ENCODE peak calls at places on chromosomes 11 and 22, in five cellular contexts. One of them, this sample, is unnamed. For H3K27me3, the result is how much of the 10 kb centered on the place peaks cover.

GRCh38 chr11:31810779-31811647 is at the start of gene PAX6:
- DNase-seq in H9: peak
- DNase-seq in mesendoderm: peak
- DNase-seq in IMR-90: peak
- DNase-seq in effector memory CD4-positive, alpha-beta T cell: peak
- DNase-seq in this sample: peak

GRCh38 chr22:27720860-27721259 is 80.7 kb downstream of the MN1 start:
- DNase-seq in IMR-90: no peak
- DNase-seq in mesendoderm: no peak
- DNase-seq in H9: no peak
- DNase-seq in effector memory CD4-positive, alpha-beta T cell: no peak
- DNase-seq in this sample: peak

GRCh38 chr22:46674906-46675305 is 54.7 kb downstream of the GRAMD4 start:
- DNase-seq in mesendoderm: no peak
- DNase-seq in effector memory CD4-positive, alpha-beta T cell: no peak
- DNase-seq in H9: no peak
- DNase-seq in IMR-90: no peak
- DNase-seq in this sample: no peak

GRCh38 chr11:78351193-78351592 is 66.4 kb downstream of the GAB2 start:
- DNase-seq in H9: no peak
- DNase-seq in IMR-90: no peak
- DNase-seq in effector memory CD4-positive, alpha-beta T cell: no peak
- DNase-seq in mesendoderm: no peak
- DNase-seq in this sample: no peak

GRCh38 chr22:45562537-45563361 is 60.1 kb downstream of the FBLN1 start:
- DNase-seq in effector memory CD4-positive, alpha-beta T cell: no peak
- DNase-seq in IMR-90: no peak
- DNase-seq in H9: no peak
- DNase-seq in mesendoderm: no peak
- DNase-seq in this sample: no peak

GRCh38 chr11:32348502-32348901 is 86.8 kb downstream of the WT1 start:
- DNase-seq in H9: no peak
- DNase-seq in IMR-90: no peak
- DNase-seq in mesendoderm: no peak
- DNase-seq in effector memory CD4-positive, alpha-beta T cell: no peak
- DNase-seq in this sample: no peak

GRCh38 chr11:77189588-77190210 is 61.7 kb downstream of the MYO7A start:
- DNase-seq in IMR-90: no peak
- DNase-seq in effector memory CD4-positive, alpha-beta T cell: no peak
- DNase-seq in H9: no peak
- DNase-seq in mesendoderm: no peak
- DNase-seq in this sample: no peak

GRCh38 chr22:45170001-45170466 is 6.3 kb downstream of the NUP50 start:
- DNase-seq in H9: no peak
- DNase-seq in effector memory CD4-positive, alpha-beta T cell: no peak
- DNase-seq in mesendoderm: peak
- DNase-seq in IMR-90: peak
- DNase-seq in this sample: no peak

GRCh38 chr11:71251159-71251721 is 1.1 kb downstream of the SHANK2 start:
- DNase-seq in mesendoderm: no peak
- DNase-seq in H9: peak
- DNase-seq in effector memory CD4-positive, alpha-beta T cell: no peak
- DNase-seq in IMR-90: no peak
- DNase-seq in this sample: peak

GRCh38 chr11:113562981-113563461 is 87.8 kb upstream of the DRD2 start:
- DNase-seq in IMR-90: no peak
- DNase-seq in effector memory CD4-positive, alpha-beta T cell: no peak
- DNase-seq in mesendoderm: peak
- DNase-seq in H9: no peak
- DNase-seq in this sample: peak

GRCh38 chr11:34425863-34426262 is 12.9 kb upstream of the CAT start:
- DNase-seq in effector memory CD4-positive, alpha-beta T cell: no peak
- DNase-seq in mesendoderm: no peak
- DNase-seq in H9: no peak
- DNase-seq in IMR-90: no peak
- DNase-seq in this sample: no peak

GRCh38 chr22:40547729-40548143 is 88.8 kb downstream of the MRTFA start:
- DNase-seq in effector memory CD4-positive, alpha-beta T cell: no peak
- DNase-seq in H9: no peak
- DNase-seq in IMR-90: peak
- DNase-seq in mesendoderm: peak
- DNase-seq in this sample: no peak

GRCh38 chr11:34665077-34665835 is 44.4 kb downstream of the EHF start:
- DNase-seq in IMR-90: no peak
- DNase-seq in H9: no peak
- DNase-seq in mesendoderm: no peak
- DNase-seq in effector memory CD4-positive, alpha-beta T cell: no peak
- DNase-seq in this sample: no peak

GRCh38 chr11:82765466-82766034 is 31.9 kb upstream of the FAM181B start:
- DNase-seq in H9: no peak
- DNase-seq in effector memory CD4-positive, alpha-beta T cell: no peak
- DNase-seq in mesendoderm: no peak
- DNase-seq in IMR-90: no peak
- DNase-seq in this sample: no peak

GRCh38 chr22:25027052-25027525 is 74.6 kb downstream of the KIAA1671 start:
- DNase-seq in mesendoderm: no peak
- DNase-seq in IMR-90: no peak
- DNase-seq in effector memory CD4-positive, alpha-beta T cell: no peak
- DNase-seq in H9: no peak
- DNase-seq in this sample: no peak

GRCh38 chr11:2892215-2893020 is 6.8 kb upstream of the CDKN1C start:
- DNase-seq in H9: peak
- DNase-seq in IMR-90: peak
- DNase-seq in effector memory CD4-positive, alpha-beta T cell: peak
- DNase-seq in mesendoderm: peak
- DNase-seq in this sample: peak

GRCh38 chr11:112863304-112863703 is 97.9 kb upstream of the NCAM1 start:
- DNase-seq in H9: no peak
- DNase-seq in effector memory CD4-positive, alpha-beta T cell: no peak
- DNase-seq in mesendoderm: no peak
- DNase-seq in IMR-90: no peak
- DNase-seq in this sample: no peak

GRCh38 chr22:38873469-38874411 is 1.7 kb upstream of the CBX6 start:
- DNase-seq in mesendoderm: peak
- DNase-seq in IMR-90: no peak
- DNase-seq in effector memory CD4-positive, alpha-beta T cell: no peak
- DNase-seq in H9: no peak
- DNase-seq in this sample: no peak

GRCh38 chr11:28606930-28607329 is 498.7 kb downstream of the METTL15 start:
- DNase-seq in IMR-90: no peak
- DNase-seq in effector memory CD4-positive, alpha-beta T cell: no peak
- DNase-seq in H9: peak
- DNase-seq in mesendoderm: peak
- DNase-seq in this sample: peak

GRCh38 chr11:135009125-135009524 is 597.1 kb upstream of the B3GAT1 start:
- DNase-seq in H9: no peak
- DNase-seq in mesendoderm: no peak
- DNase-seq in IMR-90: no peak
- DNase-seq in effector memory CD4-positive, alpha-beta T cell: no peak
- DNase-seq in this sample: no peak

GRCh38 chr11:10298342-10298741 is 4.3 kb upstream of the SBF2 start:
- DNase-seq in mesendoderm: no peak
- DNase-seq in H9: no peak
- DNase-seq in IMR-90: peak
- DNase-seq in effector memory CD4-positive, alpha-beta T cell: peak
- DNase-seq in this sample: no peak

GRCh38 chr22:19036523-19037273 is 85.5 kb downstream of the DGCR2 start:
- DNase-seq in IMR-90: peak
- DNase-seq in mesendoderm: peak
- DNase-seq in H9: peak
- DNase-seq in effector memory CD4-positive, alpha-beta T cell: no peak
- DNase-seq in this sample: no peak

GRCh38 chr22:41910050-41910598 is 4.8 kb downstream of the SHISA8 start:
- DNase-seq in effector memory CD4-positive, alpha-beta T cell: no peak
- DNase-seq in H9: peak
- DNase-seq in IMR-90: no peak
- DNase-seq in mesendoderm: peak
- DNase-seq in this sample: no peak

GRCh38 chr22:41912338-41913039 is 2.4 kb downstream of the SHISA8 start:
- DNase-seq in mesendoderm: no peak
- DNase-seq in effector memory CD4-positive, alpha-beta T cell: no peak
- DNase-seq in IMR-90: no peak
- DNase-seq in H9: peak
- DNase-seq in this sample: no peak

GRCh38 chr22:41909290-41910049 is 5.4 kb downstream of the SHISA8 start:
- DNase-seq in effector memory CD4-positive, alpha-beta T cell: no peak
- DNase-seq in mesendoderm: no peak
- DNase-seq in IMR-90: no peak
- DNase-seq in H9: peak
- DNase-seq in this sample: no peak

GRCh38 chr22:41911292-41911611 is 3.6 kb downstream of the SHISA8 start:
- DNase-seq in H9: peak
- DNase-seq in mesendoderm: no peak
- DNase-seq in effector memory CD4-positive, alpha-beta T cell: no peak
- DNase-seq in IMR-90: no peak
- DNase-seq in this sample: no peak

GRCh38 chr22:41910599-41911291 is 4.1 kb downstream of the SHISA8 start:
- DNase-seq in effector memory CD4-positive, alpha-beta T cell: no peak
- DNase-seq in IMR-90: no peak
- DNase-seq in mesendoderm: no peak
- DNase-seq in H9: no peak
- DNase-seq in this sample: no peak
- H3K27me3 ChIP-seq in effector memory CD4-positive, alpha-beta T cell: half or more
- H3K27me3 ChIP-seq in IMR-90: half or more
- H3K27me3 ChIP-seq in mesendoderm: half or more
- H3K27me3 ChIP-seq in H9: under half
- H3K27me3 ChIP-seq in this sample: under half

GRCh38 chr11:61008971-61009370 is 37.5 kb downstream of the CD6 start:
- DNase-seq in effector memory CD4-positive, alpha-beta T cell: no peak
- DNase-seq in H9: no peak
- DNase-seq in IMR-90: no peak
- DNase-seq in mesendoderm: no peak
- DNase-seq in this sample: no peak
- H3K27me3 ChIP-seq in effector memory CD4-positive, alpha-beta T cell: under half
- H3K27me3 ChIP-seq in H9: half or more
- H3K27me3 ChIP-seq in IMR-90: half or more
- H3K27me3 ChIP-seq in mesendoderm: under half
- H3K27me3 ChIP-seq in this sample: under half

GRCh38 chr11:108945341-108945740 is 280.5 kb downstream of the DDX10 start:
- DNase-seq in effector memory CD4-positive, alpha-beta T cell: no peak
- DNase-seq in H9: no peak
- DNase-seq in mesendoderm: no peak
- DNase-seq in IMR-90: no peak
- DNase-seq in this sample: no peak
- H3K27me3 ChIP-seq in effector memory CD4-positive, alpha-beta T cell: under half
- H3K27me3 ChIP-seq in H9: under half
- H3K27me3 ChIP-seq in mesendoderm: under half
- H3K27me3 ChIP-seq in IMR-90: under half
- H3K27me3 ChIP-seq in this sample: under half

DNA sequence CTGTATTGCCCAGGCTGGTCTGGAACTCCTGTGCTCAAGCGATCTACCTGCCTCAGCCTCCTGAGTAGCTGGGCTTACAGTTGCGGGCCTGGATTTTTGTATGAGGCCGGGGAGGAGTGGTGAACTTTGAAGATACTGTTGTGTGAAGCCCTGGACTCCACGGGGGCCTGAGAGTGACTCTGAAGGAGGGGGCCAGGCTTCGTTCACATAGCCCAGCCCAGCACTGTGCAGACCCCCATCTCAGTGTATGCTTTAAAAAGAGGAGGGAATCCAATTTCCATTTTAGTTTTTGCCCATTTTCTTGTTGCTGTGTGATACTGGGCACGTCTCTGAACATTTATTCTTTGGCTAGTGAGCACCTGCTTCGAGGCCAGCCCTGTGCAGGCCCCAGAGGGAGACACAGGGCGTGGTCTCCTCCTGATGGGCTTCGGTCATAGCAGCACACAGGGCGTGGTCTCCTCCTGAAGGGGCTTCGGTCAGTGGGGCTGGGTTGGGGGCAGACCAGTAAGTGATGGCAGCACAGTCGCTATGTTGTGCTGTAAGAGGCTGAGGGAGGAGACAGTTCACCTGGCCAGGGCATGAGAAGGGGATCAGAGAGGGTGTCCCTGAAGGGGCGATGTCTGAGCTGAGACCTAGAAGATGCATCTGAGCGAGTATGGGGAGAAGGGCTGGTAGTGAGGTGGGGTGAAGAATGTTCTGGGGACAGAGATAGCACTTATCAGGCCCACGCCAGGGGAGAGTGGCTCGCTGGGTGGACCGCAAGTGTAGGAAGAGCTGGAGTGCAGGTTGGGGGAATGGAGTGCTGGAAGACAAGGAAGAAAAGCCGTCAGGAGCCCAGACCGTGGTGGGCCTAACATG is 14.0 kb downstream of the SAMM50 start:
- DNase-seq in IMR-90: no peak
- DNase-seq in mesendoderm: no peak
- DNase-seq in H9: no peak
- DNase-seq in effector memory CD4-positive, alpha-beta T cell: no peak
- DNase-seq in this sample: no peak
- H3K27me3 ChIP-seq in IMR-90: under half
- H3K27me3 ChIP-seq in mesendoderm: under half
- H3K27me3 ChIP-seq in H9: under half
- H3K27me3 ChIP-seq in effector memory CD4-positive, alpha-beta T cell: under half
- H3K27me3 ChIP-seq in this sample: under half

GRCh38 chr11:63492441-63492840 is 1.5 kb upstream of the PLAAT5 start:
- DNase-seq in mesendoderm: no peak
- DNase-seq in effector memory CD4-positive, alpha-beta T cell: no peak
- DNase-seq in IMR-90: no peak
- DNase-seq in H9: no peak
- DNase-seq in this sample: no peak

GRCh38 chr11:63490551-63491239 is at the start of gene PLAAT5:
- DNase-seq in H9: peak
- DNase-seq in mesendoderm: peak
- DNase-seq in effector memory CD4-positive, alpha-beta T cell: no peak
- DNase-seq in IMR-90: no peak
- DNase-seq in this sample: no peak

GRCh38 chr11:63491240-63491587 is 247 bp upstream of the PLAAT5 start:
- DNase-seq in effector memory CD4-positive, alpha-beta T cell: no peak
- DNase-seq in H9: no peak
- DNase-seq in mesendoderm: peak
- DNase-seq in IMR-90: no peak
- DNase-seq in this sample: no peak

GRCh38 chr11:63493127-63493526 is 2.2 kb upstream of the PLAAT5 start:
- DNase-seq in IMR-90: no peak
- DNase-seq in mesendoderm: no peak
- DNase-seq in H9: no peak
- DNase-seq in effector memory CD4-positive, alpha-beta T cell: no peak
- DNase-seq in this sample: no peak

DNA sequence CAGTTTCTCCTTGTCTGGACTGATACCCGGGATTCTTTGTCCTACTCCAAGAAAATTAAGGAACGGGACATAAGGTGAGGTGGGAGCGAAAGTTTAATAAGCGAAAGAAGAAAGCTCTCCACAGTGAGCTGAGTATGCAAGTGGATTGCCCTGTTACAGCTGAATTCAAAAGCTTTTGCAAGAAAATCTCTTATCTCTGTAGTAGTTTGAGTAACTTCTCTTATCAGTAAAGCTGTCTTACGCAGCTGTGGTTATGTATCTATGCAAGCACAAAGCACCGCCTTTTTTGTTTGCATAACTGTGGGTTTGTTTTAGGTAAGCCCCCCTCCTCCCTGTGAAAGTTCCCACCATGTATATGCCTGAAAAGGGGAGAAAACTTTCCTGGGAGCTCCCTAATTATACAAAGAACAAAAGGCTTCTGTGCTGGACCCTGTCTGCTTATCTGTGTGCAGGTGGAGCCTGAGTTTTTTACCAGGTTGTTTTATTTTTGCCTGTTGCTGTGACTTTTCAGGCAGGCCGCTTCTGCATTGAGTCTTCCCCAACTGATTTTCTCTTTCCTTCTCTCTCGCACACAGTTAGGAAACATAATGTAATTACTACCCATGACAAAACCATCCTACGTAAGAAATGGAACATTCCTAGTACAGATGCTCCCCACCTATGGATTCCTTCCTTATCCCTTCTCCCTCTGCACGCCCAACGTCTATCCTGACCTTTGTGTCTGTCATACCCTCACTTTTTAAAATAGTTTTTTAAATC is 826 bp upstream of the PLAAT5 start:
- DNase-seq in IMR-90: peak
- DNase-seq in mesendoderm: peak
- DNase-seq in H9: no peak
- DNase-seq in effector memory CD4-positive, alpha-beta T cell: no peak
- DNase-seq in this sample: no peak
- H3K27me3 ChIP-seq in IMR-90: under half
- H3K27me3 ChIP-seq in mesendoderm: under half
- H3K27me3 ChIP-seq in H9: under half
- H3K27me3 ChIP-seq in effector memory CD4-positive, alpha-beta T cell: under half
- H3K27me3 ChIP-seq in this sample: under half